ENCODE peak calls at places on chromosomes 2 and 18, in five cellular contexts. R, N, E, H and D are unnamed samples.

GRCh38 chr2:183063083-183063482 is 15.5 kb upstream of the DUSP19 start:
- DNase-seq in E (peak; percentile 75), H (no peak), R (no peak), N (no peak), D (no peak)

GRCh38 chr2:99337931-99338580 is 867 bp downstream of the EIF5B start:
- DNase-seq in R (no peak), E (peak; percentile 34), N (no peak), H (no peak), D (no peak)

GRCh38 chr18:63683152-63683551 is 19.6 kb upstream of the SERPINB11 start:
- DNase-seq in N (no peak), H (no peak), E (peak; percentile 97), R (no peak), D (no peak)

GRCh38 chr2:235500761-235501662 is 7.2 kb downstream of the AGAP1 start:
- DNase-seq in N (no peak), E (peak; percentile 68), R (no peak), H (no peak), D (no peak)

GRCh38 chr2:164306872-164307271 is 314.4 kb downstream of the GRB14 start:
- DNase-seq in N (no peak), H (no peak), E (no peak), R (no peak), D (no peak)

GRCh38 chr2:132460781-132461180 is 44.2 kb downstream of the GPR39 start:
- DNase-seq in H (no peak), R (no peak), N (no peak), E (no peak), D (no peak)

GRCh38 chr2:235191933-235192332 is 240.1 kb downstream of the SH3BP4 start:
- DNase-seq in R (no peak), N (peak; percentile 57), E (peak; percentile 25), H (no peak), D (no peak)

GRCh38 chr18:58335223-58335622 is 291.2 kb downstream of the NEDD4L start:
- DNase-seq in N (no peak), H (peak; percentile 16), R (no peak), E (no peak), D (no peak)

GRCh38 chr2:217610411-217610814 is 392.4 kb downstream of the TNS1 start:
- DNase-seq in H (no peak), E (no peak), N (no peak), R (peak; percentile 21), D (no peak)

GRCh38 chr2:52117299-52117698 is 1085.4 kb upstream of the NRXN1 start:
- DNase-seq in N (no peak), R (no peak), H (no peak), E (no peak), D (no peak)

GRCh38 chr2:102082591-102083586 is 59.7 kb upstream of the IL1R1 start:
- DNase-seq in R (peak; percentile 23), E (peak; percentile 80), N (no peak), H (no peak), D (no peak)

GRCh38 chr2:218999881-219000568 is 6.8 kb upstream of the CRYBA2 start:
- DNase-seq in R (no peak), H (no peak), E (no peak), N (no peak), D (peak; percentile 98)

GRCh38 chr2:128732976-128733431 is 414.3 kb upstream of the HS6ST1 start:
- DNase-seq in E (peak; percentile 64), R (no peak), H (no peak), N (no peak), D (no peak)

GRCh38 chr2:40625849-40626248 is 174.0 kb upstream of the SLC8A1 start:
- DNase-seq in H (no peak), N (no peak), R (no peak), E (peak; percentile 75), D (no peak)

GRCh38 chr2:10963155-10963554 is 51.4 kb downstream of the KCNF1 start:
- DNase-seq in N (no peak), E (peak; percentile 93), H (no peak), R (no peak), D (no peak)